ENCODE peak calls at places on chromosomes 6 and 20, in five cellular contexts. U is adrenal gland, A is foreskin keratinocyte, V is NCI-H774, Q is AML-193. E is an unnamed sample.

GRCh38 chr6:154847318-154847717 is 114.1 kb downstream of the SCAF8 start:
- DNase-seq in U (no peak), V (no peak), A (no peak), Q (no peak), E (no peak)

GRCh38 chr20:47276856-47277541 is 79.5 kb downstream of the ZMYND8 start:
- DNase-seq in Q (no peak), V (no peak), U (peak), A (no peak), E (peak)

GRCh38 chr20:46419882-46420281 is 13.5 kb upstream of the ELMO2 start:
- DNase-seq in V (no peak), Q (no peak), U (no peak), A (no peak), E (no peak)

GRCh38 chr6:40634429-40634828 is 47.3 kb upstream of the LRFN2 start:
- DNase-seq in U (no peak), Q (no peak), V (peak), A (no peak), E (no peak)

GRCh38 chr20:36314734-36315544 is 8.8 kb downstream of the DLGAP4 start:
- DNase-seq in U (no peak), Q (no peak), V (no peak), A (no peak), E (no peak)

GRCh38 chr20:266213-266603 is 8.7 kb downstream of the DEFB132 start:
- DNase-seq in V (no peak), U (no peak), A (no peak), Q (no peak), E (no peak)

GRCh38 chr6:146357578-146358340 is 185.9 kb upstream of the RAB32 start:
- DNase-seq in Q (peak), A (peak), U (no peak), V (no peak), E (no peak)

GRCh38 chr6:390914-391558 is 516 bp upstream of the IRF4 start:
- DNase-seq in Q (no peak), A (no peak), U (no peak), V (no peak), E (no peak)

GRCh38 chr6:70709826-70710225 is 42.1 kb downstream of the SMAP1 start:
- DNase-seq in Q (peak), A (peak), V (no peak), U (no peak), E (no peak)

GRCh38 chr6:63764318-63764916 is 128.8 kb downstream of the PHF3 start:
- DNase-seq in Q (peak), V (peak), A (no peak), U (no peak), E (no peak)

GRCh38 chr6:30264731-30265130 is 51.5 kb upstream of the TRIM26 start:
- DNase-seq in V (no peak), A (no peak), Q (no peak), U (no peak), E (no peak)

GRCh38 chr6:40315055-40315454 is 272.1 kb downstream of the LRFN2 start:
- DNase-seq in V (peak), Q (no peak), U (no peak), A (no peak), E (no peak)

GRCh38 chr6:93088675-93089575 is 330.4 kb downstream of the EPHA7 start:
- DNase-seq in A (no peak), U (no peak), V (no peak), Q (no peak), E (no peak)

GRCh38 chr6:28207244-28208179 is 17.6 kb upstream of the ZSCAN9 start:
- DNase-seq in A (peak), U (no peak), V (no peak), Q (no peak), E (no peak)

GRCh38 chr6:158080849-158081656 is 87.0 kb downstream of the SERAC1 start:
- DNase-seq in Q (no peak), U (no peak), V (no peak), A (no peak), E (no peak)

GRCh38 chr20:38369387-38369786 is 23.1 kb downstream of the LBP start:
- DNase-seq in A (no peak), Q (peak), V (no peak), U (no peak), E (no peak)

GRCh38 chr6:157145656-157146285 is 177.5 kb downstream of the TMEM242 start:
- DNase-seq in U (no peak), A (no peak), Q (no peak), V (no peak), E (no peak)

GRCh38 chr20:52490715-52491430 is 299.3 kb upstream of the ZFP64 start:
- DNase-seq in A (peak), U (no peak), V (no peak), Q (no peak), E (no peak)

GRCh38 chr6:14658909-14659561 is 541.5 kb downstream of the CD83 start:
- DNase-seq in Q (peak), V (no peak), U (no peak), A (peak), E (no peak)

GRCh38 chr6:43297644-43298564 is at the start of gene SLC22A7:
- DNase-seq in Q (no peak), A (no peak), V (no peak), U (no peak), E (peak)

GRCh38 chr20:14866841-14867514 is 529.6 kb upstream of the FLRT3 start:
- DNase-seq in V (no peak), Q (no peak), A (no peak), U (no peak), E (no peak)

GRCh38 chr6:112743343-112743742 is 396.2 kb downstream of the RFPL4B start:
- DNase-seq in V (no peak), Q (no peak), A (no peak), U (no peak), E (no peak)

GRCh38 chr6:138188278-138188923 is 26.7 kb downstream of the ARFGEF3 start:
- DNase-seq in U (no peak), A (peak), V (no peak), Q (no peak), E (no peak)

GRCh38 chr20:1122388-1123315 is 4.2 kb downstream of the PSMF1 start:
- DNase-seq in A (no peak), V (peak), Q (peak), U (no peak), E (peak)